ENCODE peak calls at places on chromosomes 7 and 10, in five cellular contexts. Z, D, T, P and K are unnamed samples.

GRCh38 chr10:132206806-132207535 is 20.2 kb downstream of the DPYSL4 start:
- DNase-seq in D (peak), P (no peak), T (no peak), Z (no peak), K (no peak)

GRCh38 chr10:50393784-50394183 is 142.5 kb upstream of the ASAH2 start:
- DNase-seq in T (no peak), Z (no peak), D (no peak), P (no peak), K (no peak)

GRCh38 chr7:13107291-13107690 is 419.9 kb downstream of the ARL4A start:
- DNase-seq in D (no peak), P (no peak), Z (no peak), T (no peak), K (no peak)

GRCh38 chr7:39721345-39721744 is 98.0 kb downstream of the RALA start:
- DNase-seq in Z (no peak), P (no peak), T (no peak), D (no peak), K (no peak)

GRCh38 chr7:158834799-158835784 is 5.8 kb upstream of the ESYT2 start:
- DNase-seq in T (no peak), P (no peak), D (no peak), Z (no peak), K (no peak)

GRCh38 chr10:131747251-131747650 is 153.6 kb upstream of the PPP2R2D start:
- DNase-seq in T (no peak), P (no peak), Z (no peak), D (no peak), K (no peak)

GRCh38 chr10:106565546-106565945 is 599.0 kb downstream of the SORCS1 start:
- DNase-seq in D (no peak), P (no peak), Z (no peak), T (no peak), K (no peak)

GRCh38 chr7:1926908-1927306 is 256.8 kb downstream of the ELFN1 start:
- DNase-seq in P (no peak), Z (no peak), D (no peak), T (no peak), K (no peak)

GRCh38 chr10:32317795-32318194 is 29.2 kb downstream of the EPC1 start:
- DNase-seq in P (no peak), T (peak), Z (no peak), D (no peak), K (no peak)

GRCh38 chr10:44468965-44469364 is 84.1 kb upstream of the CXCL12 start:
- DNase-seq in T (no peak), D (no peak), P (no peak), Z (no peak), K (no peak)

GRCh38 chr10:100909506-100910260 is 3.1 kb upstream of the SLF2 start:
- DNase-seq in P (no peak), Z (no peak), T (no peak), D (no peak), K (no peak)

GRCh38 chr7:33950047-33950714 is 44.8 kb downstream of the BMPER start:
- DNase-seq in T (no peak), D (no peak), P (no peak), Z (no peak), K (no peak)

GRCh38 chr7:117176311-117176710 is 146.5 kb downstream of the WNT2 start:
- DNase-seq in D (no peak), Z (no peak), T (no peak), P (no peak), K (no peak)

GRCh38 chr10:102229810-102230263 is 3.7 kb downstream of the ELOVL3 start:
- DNase-seq in Z (peak), P (peak), T (peak), D (peak), K (peak)

GRCh38 chr10:15931376-15931775 is 71.1 kb upstream of the MINDY3 start:
- DNase-seq in Z (no peak), T (no peak), D (no peak), P (no peak), K (no peak)

GRCh38 chr10:110118891-110119621 is 88.3 kb upstream of the MXI1 start:
- DNase-seq in T (no peak), D (no peak), P (no peak), Z (no peak), K (no peak)